ENCODE peak calls at places on chromosomes 2 and 18, in six cellular contexts. V is body of pancreas; D is AG04450; U is activated CD4-positive, CD25-positive, alpha-beta regulatory T cell treated with anti-CD3 and anti-CD28 coated beads, Interleukin-2, amount 50 U/mL, for 16 hours; H is Right ventricle myocardium superior; Q is amniotic stem cell. Z is an unnamed sample.

GRCh38 chr2:43284967-43285366 is 58.6 kb upstream of the ZFP36L2 start:
- DNase-seq in V (no peak), D (no peak), U (no peak), H (no peak), Q (no peak), Z (no peak)

GRCh38 chr2:146666336-146666735 is 1178.5 kb upstream of the ACVR2A start:
- DNase-seq in V (no peak), D (no peak), U (no peak), H (no peak), Q (no peak), Z (no peak)

GRCh38 chr18:23994361-23994902 is 20.1 kb upstream of the TTC39C start:
- DNase-seq in V (peak), D (peak), U (no peak), H (peak), Q (peak), Z (no peak)

GRCh38 chr2:19020144-19021099 is 338.0 kb downstream of the OSR1 start:
- DNase-seq in V (no peak), D (no peak), U (no peak), H (no peak), Q (no peak), Z (no peak)

GRCh38 chr2:151302879-151303278 is 13.4 kb upstream of the NMI start:
- DNase-seq in V (no peak), D (peak), U (no peak), H (no peak), Q (no peak), Z (no peak)

GRCh38 chr2:149544692-149545091 is 42.9 kb downstream of the MMADHC start:
- DNase-seq in V (no peak), D (no peak), U (no peak), H (no peak), Q (no peak), Z (no peak)

GRCh38 chr2:14756122-14756541 is 123.6 kb downstream of the LRATD1 start:
- DNase-seq in V (no peak), D (peak), U (no peak), H (no peak), Q (no peak), Z (no peak)

GRCh38 chr2:185012643-185013042 is 414.3 kb downstream of the ZNF804A start:
- DNase-seq in V (no peak), D (no peak), U (no peak), H (no peak), Q (no peak), Z (no peak)

GRCh38 chr2:235116885-235117492 is 165.2 kb downstream of the SH3BP4 start:
- DNase-seq in V (no peak), D (no peak), U (no peak), H (no peak), Q (peak), Z (no peak)

Z was measured in heart left ventricle.